ENCODE peak calls at places on chromosomes 13 and 19, in four cellular contexts. One of them, this sample, is unnamed.

GRCh38 chr19:14699641-14700040 is 9.8 kb downstream of the ZNF333 start:
- DNase-seq in brain microvascular endothelial cell: no peak
- DNase-seq in left ventricle myocardium inferior: no peak
- DNase-seq in stimulated activated CD4-positive, alpha-beta T cell treated with anti-CD3 and anti-CD28 coated beads, Interleukin-12 subunit alpha, Interleukin-12 subunit beta, amount 100 ng/mL, for 48 hours: no peak
- DNase-seq in this sample: no peak

GRCh38 chr13:52845334-52845761 is 3.1 kb downstream of the PCDH8 start:
- DNase-seq in brain microvascular endothelial cell: no peak
- DNase-seq in left ventricle myocardium inferior: no peak
- DNase-seq in stimulated activated CD4-positive, alpha-beta T cell treated with anti-CD3 and anti-CD28 coated beads, Interleukin-12 subunit alpha, Interleukin-12 subunit beta, amount 100 ng/mL, for 48 hours: no peak
- DNase-seq in this sample: no peak

GRCh38 chr19:1175020-1175419 is 952 bp upstream of the SBNO2 start:
- DNase-seq in brain microvascular endothelial cell: no peak
- DNase-seq in left ventricle myocardium inferior: no peak
- DNase-seq in stimulated activated CD4-positive, alpha-beta T cell treated with anti-CD3 and anti-CD28 coated beads, Interleukin-12 subunit alpha, Interleukin-12 subunit beta, amount 100 ng/mL, for 48 hours: no peak
- DNase-seq in this sample: peak

GRCh38 chr19:15101479-15102082 is 5.6 kb upstream of the SYDE1 start:
- DNase-seq in brain microvascular endothelial cell: peak
- DNase-seq in left ventricle myocardium inferior: no peak
- DNase-seq in stimulated activated CD4-positive, alpha-beta T cell treated with anti-CD3 and anti-CD28 coated beads, Interleukin-12 subunit alpha, Interleukin-12 subunit beta, amount 100 ng/mL, for 48 hours: peak
- DNase-seq in this sample: peak

GRCh38 chr13:112952759-112953541 is 16.1 kb upstream of the MCF2L start:
- DNase-seq in brain microvascular endothelial cell: no peak
- DNase-seq in left ventricle myocardium inferior: no peak
- DNase-seq in stimulated activated CD4-positive, alpha-beta T cell treated with anti-CD3 and anti-CD28 coated beads, Interleukin-12 subunit alpha, Interleukin-12 subunit beta, amount 100 ng/mL, for 48 hours: no peak
- DNase-seq in this sample: no peak

GRCh38 chr19:46147791-46148288 is at the start of gene IGFL2:
- DNase-seq in brain microvascular endothelial cell: no peak
- DNase-seq in left ventricle myocardium inferior: no peak
- DNase-seq in stimulated activated CD4-positive, alpha-beta T cell treated with anti-CD3 and anti-CD28 coated beads, Interleukin-12 subunit alpha, Interleukin-12 subunit beta, amount 100 ng/mL, for 48 hours: peak
- DNase-seq in this sample: no peak

GRCh38 chr13:103386341-103386740 is 320.1 kb upstream of the SLC10A2 start:
- DNase-seq in brain microvascular endothelial cell: peak
- DNase-seq in left ventricle myocardium inferior: no peak
- DNase-seq in stimulated activated CD4-positive, alpha-beta T cell treated with anti-CD3 and anti-CD28 coated beads, Interleukin-12 subunit alpha, Interleukin-12 subunit beta, amount 100 ng/mL, for 48 hours: no peak
- DNase-seq in this sample: peak

GRCh38 chr13:57632276-57633140 is 964 bp downstream of the PCDH17 start:
- DNase-seq in brain microvascular endothelial cell: no peak
- DNase-seq in left ventricle myocardium inferior: no peak
- DNase-seq in stimulated activated CD4-positive, alpha-beta T cell treated with anti-CD3 and anti-CD28 coated beads, Interleukin-12 subunit alpha, Interleukin-12 subunit beta, amount 100 ng/mL, for 48 hours: no peak
- DNase-seq in this sample: no peak

GRCh38 chr19:4054471-4055208 is 12.1 kb downstream of the ZBTB7A start:
- DNase-seq in brain microvascular endothelial cell: no peak
- DNase-seq in left ventricle myocardium inferior: no peak
- DNase-seq in stimulated activated CD4-positive, alpha-beta T cell treated with anti-CD3 and anti-CD28 coated beads, Interleukin-12 subunit alpha, Interleukin-12 subunit beta, amount 100 ng/mL, for 48 hours: no peak
- DNase-seq in this sample: no peak

GRCh38 chr13:50128406-50129048 is 113.3 kb downstream of the KCNRG start:
- DNase-seq in brain microvascular endothelial cell: no peak
- DNase-seq in left ventricle myocardium inferior: no peak
- DNase-seq in stimulated activated CD4-positive, alpha-beta T cell treated with anti-CD3 and anti-CD28 coated beads, Interleukin-12 subunit alpha, Interleukin-12 subunit beta, amount 100 ng/mL, for 48 hours: no peak
- DNase-seq in this sample: no peak

GRCh38 chr19:49862411-49863253 is 4.7 kb downstream of the PNKP start:
- DNase-seq in brain microvascular endothelial cell: no peak
- DNase-seq in left ventricle myocardium inferior: no peak
- DNase-seq in stimulated activated CD4-positive, alpha-beta T cell treated with anti-CD3 and anti-CD28 coated beads, Interleukin-12 subunit alpha, Interleukin-12 subunit beta, amount 100 ng/mL, for 48 hours: no peak
- DNase-seq in this sample: peak

GRCh38 chr13:48873598-48873997 is 102.1 kb upstream of the FNDC3A start:
- DNase-seq in brain microvascular endothelial cell: no peak
- DNase-seq in left ventricle myocardium inferior: no peak
- DNase-seq in stimulated activated CD4-positive, alpha-beta T cell treated with anti-CD3 and anti-CD28 coated beads, Interleukin-12 subunit alpha, Interleukin-12 subunit beta, amount 100 ng/mL, for 48 hours: no peak
- DNase-seq in this sample: no peak

GRCh38 chr13:88764103-88764502 is 1092.9 kb downstream of the SLITRK5 start:
- DNase-seq in brain microvascular endothelial cell: no peak
- DNase-seq in left ventricle myocardium inferior: no peak
- DNase-seq in stimulated activated CD4-positive, alpha-beta T cell treated with anti-CD3 and anti-CD28 coated beads, Interleukin-12 subunit alpha, Interleukin-12 subunit beta, amount 100 ng/mL, for 48 hours: no peak
- DNase-seq in this sample: no peak

GRCh38 chr19:41192574-41193419 is at the start of gene CYP2S1:
- DNase-seq in brain microvascular endothelial cell: no peak
- DNase-seq in left ventricle myocardium inferior: no peak
- DNase-seq in stimulated activated CD4-positive, alpha-beta T cell treated with anti-CD3 and anti-CD28 coated beads, Interleukin-12 subunit alpha, Interleukin-12 subunit beta, amount 100 ng/mL, for 48 hours: no peak
- DNase-seq in this sample: no peak

GRCh38 chr19:1512671-1513491 is at the start of gene ADAMTSL5:
- DNase-seq in brain microvascular endothelial cell: no peak
- DNase-seq in left ventricle myocardium inferior: peak
- DNase-seq in stimulated activated CD4-positive, alpha-beta T cell treated with anti-CD3 and anti-CD28 coated beads, Interleukin-12 subunit alpha, Interleukin-12 subunit beta, amount 100 ng/mL, for 48 hours: peak
- DNase-seq in this sample: peak

GRCh38 chr13:73973156-73973555 is 161.0 kb downstream of the KLF12 start:
- DNase-seq in brain microvascular endothelial cell: no peak
- DNase-seq in left ventricle myocardium inferior: no peak
- DNase-seq in stimulated activated CD4-positive, alpha-beta T cell treated with anti-CD3 and anti-CD28 coated beads, Interleukin-12 subunit alpha, Interleukin-12 subunit beta, amount 100 ng/mL, for 48 hours: no peak
- DNase-seq in this sample: no peak

This sample was measured in adrenal gland.